ENCODE peak calls at places on chromosomes 4 and X, in five cellular contexts. One of them, this sample, is unnamed.

GRCh38 chr4:37890501-37891220 is at the start of gene TBC1D1:
- DNase-seq in stromal cell of bone marrow: no peak
- DNase-seq in stimulated activated CD4-positive, alpha-beta T cell treated with anti-CD3 and anti-CD28 coated beads, Interleukin-12 subunit alpha, Interleukin-12 subunit beta, amount 100 ng/mL, for 24 hours: peak
- DNase-seq in hypothalamus: peak
- DNase-seq in stimulated activated naive CD4-positive, alpha-beta T cell: peak
- DNase-seq in this sample: peak

GRCh38 chr4:145731026-145731425 is 51.1 kb downstream of the C4orf51 start:
- DNase-seq in stromal cell of bone marrow: no peak
- DNase-seq in stimulated activated naive CD4-positive, alpha-beta T cell: no peak
- DNase-seq in stimulated activated CD4-positive, alpha-beta T cell treated with anti-CD3 and anti-CD28 coated beads, Interleukin-12 subunit alpha, Interleukin-12 subunit beta, amount 100 ng/mL, for 24 hours: no peak
- DNase-seq in hypothalamus: no peak
- DNase-seq in this sample: no peak

GRCh38 chr4:2046031-2046961 is 12.8 kb upstream of the NAT8L start:
- DNase-seq in stimulated activated naive CD4-positive, alpha-beta T cell: no peak
- DNase-seq in stimulated activated CD4-positive, alpha-beta T cell treated with anti-CD3 and anti-CD28 coated beads, Interleukin-12 subunit alpha, Interleukin-12 subunit beta, amount 100 ng/mL, for 24 hours: no peak
- DNase-seq in hypothalamus: no peak
- DNase-seq in stromal cell of bone marrow: no peak
- DNase-seq in this sample: no peak

GRCh38 chr4:118353452-118353851 is 649 bp upstream of the PRSS12 start:
- DNase-seq in stimulated activated CD4-positive, alpha-beta T cell treated with anti-CD3 and anti-CD28 coated beads, Interleukin-12 subunit alpha, Interleukin-12 subunit beta, amount 100 ng/mL, for 24 hours: no peak
- DNase-seq in stromal cell of bone marrow: no peak
- DNase-seq in hypothalamus: no peak
- DNase-seq in stimulated activated naive CD4-positive, alpha-beta T cell: no peak
- DNase-seq in this sample: no peak

GRCh38 chr4:70927502-70928139 is 25.5 kb downstream of the MOB1B start:
- DNase-seq in hypothalamus: no peak
- DNase-seq in stromal cell of bone marrow: no peak
- DNase-seq in stimulated activated CD4-positive, alpha-beta T cell treated with anti-CD3 and anti-CD28 coated beads, Interleukin-12 subunit alpha, Interleukin-12 subunit beta, amount 100 ng/mL, for 24 hours: no peak
- DNase-seq in stimulated activated naive CD4-positive, alpha-beta T cell: peak
- DNase-seq in this sample: no peak

GRCh38 chr4:124409044-124409443 is 303.5 kb downstream of the ANKRD50 start:
- DNase-seq in hypothalamus: no peak
- DNase-seq in stimulated activated CD4-positive, alpha-beta T cell treated with anti-CD3 and anti-CD28 coated beads, Interleukin-12 subunit alpha, Interleukin-12 subunit beta, amount 100 ng/mL, for 24 hours: no peak
- DNase-seq in stimulated activated naive CD4-positive, alpha-beta T cell: no peak
- DNase-seq in stromal cell of bone marrow: no peak
- DNase-seq in this sample: no peak

GRCh38 chr4:9898596-9899345 is 117.3 kb downstream of the DRD5 start:
- DNase-seq in stimulated activated CD4-positive, alpha-beta T cell treated with anti-CD3 and anti-CD28 coated beads, Interleukin-12 subunit alpha, Interleukin-12 subunit beta, amount 100 ng/mL, for 24 hours: no peak
- DNase-seq in stromal cell of bone marrow: peak
- DNase-seq in hypothalamus: peak
- DNase-seq in stimulated activated naive CD4-positive, alpha-beta T cell: no peak
- DNase-seq in this sample: peak

GRCh38 chr4:179585761-179586160 is 2143.5 kb upstream of the AGA start:
- DNase-seq in stimulated activated CD4-positive, alpha-beta T cell treated with anti-CD3 and anti-CD28 coated beads, Interleukin-12 subunit alpha, Interleukin-12 subunit beta, amount 100 ng/mL, for 24 hours: no peak
- DNase-seq in hypothalamus: no peak
- DNase-seq in stimulated activated naive CD4-positive, alpha-beta T cell: no peak
- DNase-seq in stromal cell of bone marrow: no peak
- DNase-seq in this sample: no peak

GRCh38 chrX:19649227-19650009 is 134.1 kb upstream of the MAP3K15 start:
- DNase-seq in stimulated activated naive CD4-positive, alpha-beta T cell: no peak
- DNase-seq in stimulated activated CD4-positive, alpha-beta T cell treated with anti-CD3 and anti-CD28 coated beads, Interleukin-12 subunit alpha, Interleukin-12 subunit beta, amount 100 ng/mL, for 24 hours: no peak
- DNase-seq in hypothalamus: no peak
- DNase-seq in stromal cell of bone marrow: peak
- DNase-seq in this sample: no peak

GRCh38 chrX:19886888-19887531 is 390 bp downstream of the SH3KBP1 start:
- DNase-seq in stimulated activated CD4-positive, alpha-beta T cell treated with anti-CD3 and anti-CD28 coated beads, Interleukin-12 subunit alpha, Interleukin-12 subunit beta, amount 100 ng/mL, for 24 hours: no peak
- DNase-seq in hypothalamus: no peak
- DNase-seq in stimulated activated naive CD4-positive, alpha-beta T cell: no peak
- DNase-seq in stromal cell of bone marrow: no peak
- DNase-seq in this sample: peak

GRCh38 chr4:138413273-138413672 is 171.1 kb upstream of the SLC7A11 start:
- DNase-seq in hypothalamus: no peak
- DNase-seq in stimulated activated CD4-positive, alpha-beta T cell treated with anti-CD3 and anti-CD28 coated beads, Interleukin-12 subunit alpha, Interleukin-12 subunit beta, amount 100 ng/mL, for 24 hours: no peak
- DNase-seq in stromal cell of bone marrow: no peak
- DNase-seq in stimulated activated naive CD4-positive, alpha-beta T cell: no peak
- DNase-seq in this sample: no peak

GRCh38 chr4:158371158-158371557 is 150.5 kb upstream of the RXFP1 start:
- DNase-seq in stimulated activated naive CD4-positive, alpha-beta T cell: no peak
- DNase-seq in hypothalamus: no peak
- DNase-seq in stromal cell of bone marrow: peak
- DNase-seq in stimulated activated CD4-positive, alpha-beta T cell treated with anti-CD3 and anti-CD28 coated beads, Interleukin-12 subunit alpha, Interleukin-12 subunit beta, amount 100 ng/mL, for 24 hours: no peak
- DNase-seq in this sample: no peak

GRCh38 chr4:6188687-6189305 is 11.6 kb downstream of the JAKMIP1 start:
- DNase-seq in hypothalamus: peak
- DNase-seq in stimulated activated naive CD4-positive, alpha-beta T cell: no peak
- DNase-seq in stimulated activated CD4-positive, alpha-beta T cell treated with anti-CD3 and anti-CD28 coated beads, Interleukin-12 subunit alpha, Interleukin-12 subunit beta, amount 100 ng/mL, for 24 hours: no peak
- DNase-seq in stromal cell of bone marrow: no peak
- DNase-seq in this sample: no peak

GRCh38 chrX:153827903-153828302 is 2.4 kb downstream of the PDZD4 start:
- DNase-seq in stromal cell of bone marrow: no peak
- DNase-seq in stimulated activated naive CD4-positive, alpha-beta T cell: no peak
- DNase-seq in stimulated activated CD4-positive, alpha-beta T cell treated with anti-CD3 and anti-CD28 coated beads, Interleukin-12 subunit alpha, Interleukin-12 subunit beta, amount 100 ng/mL, for 24 hours: no peak
- DNase-seq in hypothalamus: no peak
- DNase-seq in this sample: no peak

GRCh38 chr4:682490-683172 is 6.3 kb downstream of the SLC49A3 start:
- DNase-seq in hypothalamus: no peak
- DNase-seq in stromal cell of bone marrow: no peak
- DNase-seq in stimulated activated naive CD4-positive, alpha-beta T cell: no peak
- DNase-seq in stimulated activated CD4-positive, alpha-beta T cell treated with anti-CD3 and anti-CD28 coated beads, Interleukin-12 subunit alpha, Interleukin-12 subunit beta, amount 100 ng/mL, for 24 hours: no peak
- DNase-seq in this sample: no peak

GRCh38 chr4:158760866-158761265 is 8.0 kb upstream of the FNIP2 start:
- DNase-seq in stimulated activated naive CD4-positive, alpha-beta T cell: no peak
- DNase-seq in hypothalamus: no peak
- DNase-seq in stimulated activated CD4-positive, alpha-beta T cell treated with anti-CD3 and anti-CD28 coated beads, Interleukin-12 subunit alpha, Interleukin-12 subunit beta, amount 100 ng/mL, for 24 hours: no peak
- DNase-seq in stromal cell of bone marrow: no peak
- DNase-seq in this sample: no peak

GRCh38 chr4:145814246-145814645 is 124.4 kb downstream of the ZNF827 start:
- DNase-seq in stimulated activated naive CD4-positive, alpha-beta T cell: no peak
- DNase-seq in hypothalamus: no peak
- DNase-seq in stimulated activated CD4-positive, alpha-beta T cell treated with anti-CD3 and anti-CD28 coated beads, Interleukin-12 subunit alpha, Interleukin-12 subunit beta, amount 100 ng/mL, for 24 hours: no peak
- DNase-seq in stromal cell of bone marrow: no peak
- DNase-seq in this sample: no peak

GRCh38 chr4:83108101-83108861 is 6.2 kb downstream of the PLAC8 start:
- DNase-seq in stromal cell of bone marrow: no peak
- DNase-seq in stimulated activated CD4-positive, alpha-beta T cell treated with anti-CD3 and anti-CD28 coated beads, Interleukin-12 subunit alpha, Interleukin-12 subunit beta, amount 100 ng/mL, for 24 hours: no peak
- DNase-seq in stimulated activated naive CD4-positive, alpha-beta T cell: peak
- DNase-seq in hypothalamus: no peak
- DNase-seq in this sample: no peak

GRCh38 chrX:39975094-39975865 is 122.5 kb downstream of the BCOR start:
- DNase-seq in stromal cell of bone marrow: no peak
- DNase-seq in stimulated activated CD4-positive, alpha-beta T cell treated with anti-CD3 and anti-CD28 coated beads, Interleukin-12 subunit alpha, Interleukin-12 subunit beta, amount 100 ng/mL, for 24 hours: no peak
- DNase-seq in stimulated activated naive CD4-positive, alpha-beta T cell: no peak
- DNase-seq in hypothalamus: no peak
- DNase-seq in this sample: no peak

GRCh38 chr4:152259866-152260265 is 276.0 kb downstream of the FBXW7 start:
- DNase-seq in stimulated activated naive CD4-positive, alpha-beta T cell: no peak
- DNase-seq in hypothalamus: no peak
- DNase-seq in stromal cell of bone marrow: no peak
- DNase-seq in stimulated activated CD4-positive, alpha-beta T cell treated with anti-CD3 and anti-CD28 coated beads, Interleukin-12 subunit alpha, Interleukin-12 subunit beta, amount 100 ng/mL, for 24 hours: no peak
- DNase-seq in this sample: no peak

GRCh38 chr4:53507671-53508286 is 83.5 kb downstream of the LNX1 start:
- DNase-seq in stimulated activated CD4-positive, alpha-beta T cell treated with anti-CD3 and anti-CD28 coated beads, Interleukin-12 subunit alpha, Interleukin-12 subunit beta, amount 100 ng/mL, for 24 hours: no peak
- DNase-seq in hypothalamus: no peak
- DNase-seq in stimulated activated naive CD4-positive, alpha-beta T cell: no peak
- DNase-seq in stromal cell of bone marrow: peak
- DNase-seq in this sample: no peak

GRCh38 chr4:40185830-40186664 is 10.8 kb upstream of the RHOH start:
- DNase-seq in stimulated activated CD4-positive, alpha-beta T cell treated with anti-CD3 and anti-CD28 coated beads, Interleukin-12 subunit alpha, Interleukin-12 subunit beta, amount 100 ng/mL, for 24 hours: no peak
- DNase-seq in hypothalamus: no peak
- DNase-seq in stimulated activated naive CD4-positive, alpha-beta T cell: no peak
- DNase-seq in stromal cell of bone marrow: peak
- DNase-seq in this sample: no peak

GRCh38 chrX:78455901-78456300 is 128.5 kb upstream of the CYSLTR1 start:
- DNase-seq in stromal cell of bone marrow: peak
- DNase-seq in stimulated activated naive CD4-positive, alpha-beta T cell: no peak
- DNase-seq in stimulated activated CD4-positive, alpha-beta T cell treated with anti-CD3 and anti-CD28 coated beads, Interleukin-12 subunit alpha, Interleukin-12 subunit beta, amount 100 ng/mL, for 24 hours: no peak
- DNase-seq in hypothalamus: no peak
- DNase-seq in this sample: no peak

GRCh38 chr4:4752576-4753401 is 106.7 kb upstream of the MSX1 start:
- DNase-seq in stimulated activated CD4-positive, alpha-beta T cell treated with anti-CD3 and anti-CD28 coated beads, Interleukin-12 subunit alpha, Interleukin-12 subunit beta, amount 100 ng/mL, for 24 hours: no peak
- DNase-seq in stimulated activated naive CD4-positive, alpha-beta T cell: no peak
- DNase-seq in stromal cell of bone marrow: no peak
- DNase-seq in hypothalamus: no peak
- DNase-seq in this sample: no peak

GRCh38 chr4:104966349-104967033 is 180.2 kb upstream of the TET2 start:
- DNase-seq in stromal cell of bone marrow: no peak
- DNase-seq in hypothalamus: no peak
- DNase-seq in stimulated activated CD4-positive, alpha-beta T cell treated with anti-CD3 and anti-CD28 coated beads, Interleukin-12 subunit alpha, Interleukin-12 subunit beta, amount 100 ng/mL, for 24 hours: no peak
- DNase-seq in stimulated activated naive CD4-positive, alpha-beta T cell: no peak
- DNase-seq in this sample: no peak

This sample was measured in head of caudate nucleus.